ENCODE peak calls at places on chromosomes 1 and 21, in five cellular contexts. One of them, this sample, is unnamed.
A peak's percentile ranks its signal among the peaks of the same experiment; 100 is the strongest.

GRCh38 chr1:218364028-218364710 is 19.0 kb downstream of the TGFB2 start:
- DNase-seq in memory B cell: no peak
- DNase-seq in left cardiac atrium: no peak
- DNase-seq in stimulated activated CD4-positive, alpha-beta T cell treated with anti-CD3 and anti-CD28 coated beads, TNF-alpha, amount 100 ng/mL, for 24 hours: no peak
- DNase-seq in activated CD4-positive, alpha-beta T cell treated with anti-CD3 and anti-CD28 coated beads, Interleukin-2, amount 50 U/mL, for 48 hours: no peak
- DNase-seq in this sample: no peak

GRCh38 chr1:11062965-11063401 is 3.2 kb upstream of the SRM start:
- DNase-seq in stimulated activated CD4-positive, alpha-beta T cell treated with anti-CD3 and anti-CD28 coated beads, TNF-alpha, amount 100 ng/mL, for 24 hours: no peak
- DNase-seq in left cardiac atrium: no peak
- DNase-seq in activated CD4-positive, alpha-beta T cell treated with anti-CD3 and anti-CD28 coated beads, Interleukin-2, amount 50 U/mL, for 48 hours: peak; percentile 38
- DNase-seq in memory B cell: no peak
- DNase-seq in this sample: no peak

GRCh38 chr1:225415967-225416745 is 11.7 kb downstream of the LBR start:
- DNase-seq in activated CD4-positive, alpha-beta T cell treated with anti-CD3 and anti-CD28 coated beads, Interleukin-2, amount 50 U/mL, for 48 hours: no peak
- DNase-seq in stimulated activated CD4-positive, alpha-beta T cell treated with anti-CD3 and anti-CD28 coated beads, TNF-alpha, amount 100 ng/mL, for 24 hours: no peak
- DNase-seq in left cardiac atrium: no peak
- DNase-seq in memory B cell: no peak
- DNase-seq in this sample: no peak

GRCh38 chr1:147496571-147496970 is 44.7 kb upstream of the BCL9 start:
- DNase-seq in memory B cell: no peak
- DNase-seq in activated CD4-positive, alpha-beta T cell treated with anti-CD3 and anti-CD28 coated beads, Interleukin-2, amount 50 U/mL, for 48 hours: no peak
- DNase-seq in stimulated activated CD4-positive, alpha-beta T cell treated with anti-CD3 and anti-CD28 coated beads, TNF-alpha, amount 100 ng/mL, for 24 hours: no peak
- DNase-seq in left cardiac atrium: peak; percentile 59
- DNase-seq in this sample: peak; percentile 46

GRCh38 chr1:184255560-184255959 is 131.3 kb upstream of the C1orf21 start:
- DNase-seq in stimulated activated CD4-positive, alpha-beta T cell treated with anti-CD3 and anti-CD28 coated beads, TNF-alpha, amount 100 ng/mL, for 24 hours: no peak
- DNase-seq in memory B cell: no peak
- DNase-seq in activated CD4-positive, alpha-beta T cell treated with anti-CD3 and anti-CD28 coated beads, Interleukin-2, amount 50 U/mL, for 48 hours: no peak
- DNase-seq in left cardiac atrium: no peak
- DNase-seq in this sample: peak; percentile 18

GRCh38 chr1:198612471-198613265 is 26.2 kb upstream of the PTPRC start:
- DNase-seq in stimulated activated CD4-positive, alpha-beta T cell treated with anti-CD3 and anti-CD28 coated beads, TNF-alpha, amount 100 ng/mL, for 24 hours: no peak
- DNase-seq in left cardiac atrium: no peak
- DNase-seq in memory B cell: no peak
- DNase-seq in activated CD4-positive, alpha-beta T cell treated with anti-CD3 and anti-CD28 coated beads, Interleukin-2, amount 50 U/mL, for 48 hours: no peak
- DNase-seq in this sample: no peak

GRCh38 chr1:78153092-78153736 is 107.4 kb downstream of the GIPC2 start:
- DNase-seq in activated CD4-positive, alpha-beta T cell treated with anti-CD3 and anti-CD28 coated beads, Interleukin-2, amount 50 U/mL, for 48 hours: no peak
- DNase-seq in stimulated activated CD4-positive, alpha-beta T cell treated with anti-CD3 and anti-CD28 coated beads, TNF-alpha, amount 100 ng/mL, for 24 hours: no peak
- DNase-seq in memory B cell: no peak
- DNase-seq in left cardiac atrium: no peak
- DNase-seq in this sample: no peak

GRCh38 chr1:6440198-6441126 is 15.9 kb downstream of the ESPN start:
- DNase-seq in memory B cell: no peak
- DNase-seq in activated CD4-positive, alpha-beta T cell treated with anti-CD3 and anti-CD28 coated beads, Interleukin-2, amount 50 U/mL, for 48 hours: peak; percentile 76
- DNase-seq in left cardiac atrium: no peak
- DNase-seq in stimulated activated CD4-positive, alpha-beta T cell treated with anti-CD3 and anti-CD28 coated beads, TNF-alpha, amount 100 ng/mL, for 24 hours: peak; percentile 71
- DNase-seq in this sample: peak; percentile 71

GRCh38 chr1:241985787-241986186 is 13.1 kb downstream of the MAP1LC3C start:
- DNase-seq in activated CD4-positive, alpha-beta T cell treated with anti-CD3 and anti-CD28 coated beads, Interleukin-2, amount 50 U/mL, for 48 hours: peak; percentile 17
- DNase-seq in stimulated activated CD4-positive, alpha-beta T cell treated with anti-CD3 and anti-CD28 coated beads, TNF-alpha, amount 100 ng/mL, for 24 hours: no peak
- DNase-seq in memory B cell: no peak
- DNase-seq in left cardiac atrium: no peak
- DNase-seq in this sample: peak; percentile 67

GRCh38 chr1:248783367-248783766 is 27.8 kb upstream of the LYPD8 start:
- DNase-seq in stimulated activated CD4-positive, alpha-beta T cell treated with anti-CD3 and anti-CD28 coated beads, TNF-alpha, amount 100 ng/mL, for 24 hours: no peak
- DNase-seq in memory B cell: no peak
- DNase-seq in activated CD4-positive, alpha-beta T cell treated with anti-CD3 and anti-CD28 coated beads, Interleukin-2, amount 50 U/mL, for 48 hours: no peak
- DNase-seq in left cardiac atrium: no peak
- DNase-seq in this sample: no peak

GRCh38 chr1:9345922-9346321 is 53.2 kb downstream of the SPSB1 start:
- DNase-seq in left cardiac atrium: no peak
- DNase-seq in memory B cell: no peak
- DNase-seq in stimulated activated CD4-positive, alpha-beta T cell treated with anti-CD3 and anti-CD28 coated beads, TNF-alpha, amount 100 ng/mL, for 24 hours: no peak
- DNase-seq in activated CD4-positive, alpha-beta T cell treated with anti-CD3 and anti-CD28 coated beads, Interleukin-2, amount 50 U/mL, for 48 hours: no peak
- DNase-seq in this sample: no peak

GRCh38 chr1:20367626-20368025 is 77.0 kb downstream of the VWA5B1 start:
- DNase-seq in left cardiac atrium: no peak
- DNase-seq in stimulated activated CD4-positive, alpha-beta T cell treated with anti-CD3 and anti-CD28 coated beads, TNF-alpha, amount 100 ng/mL, for 24 hours: no peak
- DNase-seq in activated CD4-positive, alpha-beta T cell treated with anti-CD3 and anti-CD28 coated beads, Interleukin-2, amount 50 U/mL, for 48 hours: no peak
- DNase-seq in memory B cell: no peak
- DNase-seq in this sample: no peak

GRCh38 chr1:234765672-234766071 is 155.7 kb upstream of the IRF2BP2 start:
- DNase-seq in left cardiac atrium: no peak
- DNase-seq in memory B cell: no peak
- DNase-seq in activated CD4-positive, alpha-beta T cell treated with anti-CD3 and anti-CD28 coated beads, Interleukin-2, amount 50 U/mL, for 48 hours: no peak
- DNase-seq in stimulated activated CD4-positive, alpha-beta T cell treated with anti-CD3 and anti-CD28 coated beads, TNF-alpha, amount 100 ng/mL, for 24 hours: no peak
- DNase-seq in this sample: no peak

GRCh38 chr1:177569476-177569875 is 398.7 kb downstream of the BRINP2 start:
- DNase-seq in left cardiac atrium: no peak
- DNase-seq in activated CD4-positive, alpha-beta T cell treated with anti-CD3 and anti-CD28 coated beads, Interleukin-2, amount 50 U/mL, for 48 hours: no peak
- DNase-seq in stimulated activated CD4-positive, alpha-beta T cell treated with anti-CD3 and anti-CD28 coated beads, TNF-alpha, amount 100 ng/mL, for 24 hours: no peak
- DNase-seq in memory B cell: no peak
- DNase-seq in this sample: no peak

GRCh38 chr1:54965624-54966340 is 14.6 kb upstream of the TMEM61 start:
- DNase-seq in memory B cell: no peak
- DNase-seq in left cardiac atrium: peak; percentile 69
- DNase-seq in activated CD4-positive, alpha-beta T cell treated with anti-CD3 and anti-CD28 coated beads, Interleukin-2, amount 50 U/mL, for 48 hours: no peak
- DNase-seq in stimulated activated CD4-positive, alpha-beta T cell treated with anti-CD3 and anti-CD28 coated beads, TNF-alpha, amount 100 ng/mL, for 24 hours: no peak
- DNase-seq in this sample: peak; percentile 96

GRCh38 chr1:8938232-8939117 is 7.2 kb upstream of the CA6 start:
- DNase-seq in activated CD4-positive, alpha-beta T cell treated with anti-CD3 and anti-CD28 coated beads, Interleukin-2, amount 50 U/mL, for 48 hours: no peak
- DNase-seq in memory B cell: no peak
- DNase-seq in left cardiac atrium: no peak
- DNase-seq in stimulated activated CD4-positive, alpha-beta T cell treated with anti-CD3 and anti-CD28 coated beads, TNF-alpha, amount 100 ng/mL, for 24 hours: no peak
- DNase-seq in this sample: no peak

GRCh38 chr21:32383812-32384211 is 9.0 kb downstream of the URB1 start:
- DNase-seq in stimulated activated CD4-positive, alpha-beta T cell treated with anti-CD3 and anti-CD28 coated beads, TNF-alpha, amount 100 ng/mL, for 24 hours: no peak
- DNase-seq in activated CD4-positive, alpha-beta T cell treated with anti-CD3 and anti-CD28 coated beads, Interleukin-2, amount 50 U/mL, for 48 hours: no peak
- DNase-seq in memory B cell: no peak
- DNase-seq in left cardiac atrium: no peak
- DNase-seq in this sample: no peak

GRCh38 chr1:1630965-1631792 is 794 bp upstream of the MMP23B start:
- DNase-seq in left cardiac atrium: peak; percentile 80
- DNase-seq in memory B cell: no peak
- DNase-seq in activated CD4-positive, alpha-beta T cell treated with anti-CD3 and anti-CD28 coated beads, Interleukin-2, amount 50 U/mL, for 48 hours: no peak
- DNase-seq in stimulated activated CD4-positive, alpha-beta T cell treated with anti-CD3 and anti-CD28 coated beads, TNF-alpha, amount 100 ng/mL, for 24 hours: no peak
- DNase-seq in this sample: peak; percentile 61

GRCh38 chr1:221562542-221563475 is 179.1 kb downstream of the DUSP10 start:
- DNase-seq in memory B cell: no peak
- DNase-seq in left cardiac atrium: no peak
- DNase-seq in stimulated activated CD4-positive, alpha-beta T cell treated with anti-CD3 and anti-CD28 coated beads, TNF-alpha, amount 100 ng/mL, for 24 hours: no peak
- DNase-seq in activated CD4-positive, alpha-beta T cell treated with anti-CD3 and anti-CD28 coated beads, Interleukin-2, amount 50 U/mL, for 48 hours: no peak
- DNase-seq in this sample: no peak

GRCh38 chr21:45954271-45954670 is 27.3 kb upstream of the COL6A1 start:
- DNase-seq in activated CD4-positive, alpha-beta T cell treated with anti-CD3 and anti-CD28 coated beads, Interleukin-2, amount 50 U/mL, for 48 hours: no peak
- DNase-seq in memory B cell: no peak
- DNase-seq in left cardiac atrium: peak; percentile 60
- DNase-seq in stimulated activated CD4-positive, alpha-beta T cell treated with anti-CD3 and anti-CD28 coated beads, TNF-alpha, amount 100 ng/mL, for 24 hours: no peak
- DNase-seq in this sample: no peak

GRCh38 chr1:219066098-219066497 is 107.6 kb upstream of the LYPLAL1 start:
- DNase-seq in memory B cell: no peak
- DNase-seq in stimulated activated CD4-positive, alpha-beta T cell treated with anti-CD3 and anti-CD28 coated beads, TNF-alpha, amount 100 ng/mL, for 24 hours: no peak
- DNase-seq in activated CD4-positive, alpha-beta T cell treated with anti-CD3 and anti-CD28 coated beads, Interleukin-2, amount 50 U/mL, for 48 hours: no peak
- DNase-seq in left cardiac atrium: no peak
- DNase-seq in this sample: no peak

GRCh38 chr1:41698916-41699860 is 214.7 kb upstream of the EDN2 start:
- DNase-seq in stimulated activated CD4-positive, alpha-beta T cell treated with anti-CD3 and anti-CD28 coated beads, TNF-alpha, amount 100 ng/mL, for 24 hours: peak; percentile 21
- DNase-seq in memory B cell: no peak
- DNase-seq in left cardiac atrium: peak; percentile 57
- DNase-seq in activated CD4-positive, alpha-beta T cell treated with anti-CD3 and anti-CD28 coated beads, Interleukin-2, amount 50 U/mL, for 48 hours: peak; percentile 31
- DNase-seq in this sample: no peak

GRCh38 chr1:204924013-204924759 is 53.5 kb downstream of the NFASC start:
- DNase-seq in activated CD4-positive, alpha-beta T cell treated with anti-CD3 and anti-CD28 coated beads, Interleukin-2, amount 50 U/mL, for 48 hours: no peak
- DNase-seq in left cardiac atrium: no peak
- DNase-seq in memory B cell: no peak
- DNase-seq in stimulated activated CD4-positive, alpha-beta T cell treated with anti-CD3 and anti-CD28 coated beads, TNF-alpha, amount 100 ng/mL, for 24 hours: no peak
- DNase-seq in this sample: no peak

GRCh38 chr1:110559157-110559556 is 40.2 kb upstream of the KCNA10 start:
- DNase-seq in left cardiac atrium: no peak
- DNase-seq in memory B cell: no peak
- DNase-seq in stimulated activated CD4-positive, alpha-beta T cell treated with anti-CD3 and anti-CD28 coated beads, TNF-alpha, amount 100 ng/mL, for 24 hours: no peak
- DNase-seq in activated CD4-positive, alpha-beta T cell treated with anti-CD3 and anti-CD28 coated beads, Interleukin-2, amount 50 U/mL, for 48 hours: peak; percentile 6
- DNase-seq in this sample: no peak

GRCh38 chr1:4796999-4797375 is 142.6 kb downstream of the AJAP1 start:
- DNase-seq in activated CD4-positive, alpha-beta T cell treated with anti-CD3 and anti-CD28 coated beads, Interleukin-2, amount 50 U/mL, for 48 hours: no peak
- DNase-seq in memory B cell: no peak
- DNase-seq in left cardiac atrium: no peak
- DNase-seq in stimulated activated CD4-positive, alpha-beta T cell treated with anti-CD3 and anti-CD28 coated beads, TNF-alpha, amount 100 ng/mL, for 24 hours: no peak
- DNase-seq in this sample: no peak

GRCh38 chr1:226436855-226437491 is 29.1 kb upstream of the PARP1 start:
- DNase-seq in left cardiac atrium: no peak
- DNase-seq in activated CD4-positive, alpha-beta T cell treated with anti-CD3 and anti-CD28 coated beads, Interleukin-2, amount 50 U/mL, for 48 hours: no peak
- DNase-seq in memory B cell: peak; percentile 41
- DNase-seq in stimulated activated CD4-positive, alpha-beta T cell treated with anti-CD3 and anti-CD28 coated beads, TNF-alpha, amount 100 ng/mL, for 24 hours: no peak
- DNase-seq in this sample: no peak

GRCh38 chr1:212498243-212498642 is 65.5 kb downstream of the NENF start:
- DNase-seq in stimulated activated CD4-positive, alpha-beta T cell treated with anti-CD3 and anti-CD28 coated beads, TNF-alpha, amount 100 ng/mL, for 24 hours: no peak
- DNase-seq in left cardiac atrium: no peak
- DNase-seq in activated CD4-positive, alpha-beta T cell treated with anti-CD3 and anti-CD28 coated beads, Interleukin-2, amount 50 U/mL, for 48 hours: no peak
- DNase-seq in memory B cell: no peak
- DNase-seq in this sample: no peak

GRCh38 chr1:166470057-166470456 is 303.3 kb upstream of the FAM78B start:
- DNase-seq in left cardiac atrium: no peak
- DNase-seq in activated CD4-positive, alpha-beta T cell treated with anti-CD3 and anti-CD28 coated beads, Interleukin-2, amount 50 U/mL, for 48 hours: no peak
- DNase-seq in stimulated activated CD4-positive, alpha-beta T cell treated with anti-CD3 and anti-CD28 coated beads, TNF-alpha, amount 100 ng/mL, for 24 hours: no peak
- DNase-seq in memory B cell: no peak
- DNase-seq in this sample: no peak

GRCh38 chr21:39314155-39315027 is 959 bp upstream of the BRWD1 start:
- DNase-seq in memory B cell: no peak
- DNase-seq in left cardiac atrium: peak; percentile 61
- DNase-seq in activated CD4-positive, alpha-beta T cell treated with anti-CD3 and anti-CD28 coated beads, Interleukin-2, amount 50 U/mL, for 48 hours: peak; percentile 54
- DNase-seq in stimulated activated CD4-positive, alpha-beta T cell treated with anti-CD3 and anti-CD28 coated beads, TNF-alpha, amount 100 ng/mL, for 24 hours: peak; percentile 38
- DNase-seq in this sample: peak; percentile 58

This sample was measured in adrenal gland.